ENCODE peak calls at places on chromosomes 7 and 10, in nine cellular contexts. Z is cardiac muscle cell; G is NCI-H1417; R is caudate nucleus; L is right lobe of liver; M is RKO; A is LoVo; U is naive B cell; Q is activated T-cell treated with anti-CD3 and anti-CD28 coated beads, Interleukin-2, amount 50 U/mL, for 72 hours. H is an unnamed sample.

GRCh38 chr10:125008689-125009579 is 67.0 kb downstream of the ZRANB1 start:
- DNase-seq in Z (no peak), G (no peak), R (no peak), L (no peak), M (no peak), A (no peak), U (no peak), Q (no peak), H (no peak)

GRCh38 chr7:149826344-149827088 is 11.7 kb upstream of the ZNF862 start:
- DNase-seq in Z (no peak), G (peak; percentile 60), R (no peak), L (no peak), M (no peak), A (no peak), U (no peak), Q (no peak), H (no peak)

GRCh38 chr7:159107052-159107892 is 37.4 kb downstream of the VIPR2 start:
- DNase-seq in Z (no peak), G (peak; percentile 19), R (no peak), L (peak; percentile 14), M (no peak), A (no peak), U (no peak), Q (no peak), H (no peak)

GRCh38 chr7:120344276-120344675 is 71.3 kb downstream of the KCND2 start:
- DNase-seq in Z (no peak), G (no peak), R (no peak), L (no peak), M (no peak), A (no peak), U (no peak), Q (no peak), H (no peak)

GRCh38 chr10:123906884-123907652 is 15.5 kb upstream of the CPXM2 start:
- DNase-seq in Z (peak; percentile 60), G (peak; percentile 46), R (no peak), L (no peak), M (no peak), A (no peak), U (no peak), Q (no peak), H (no peak)

GRCh38 chr10:31103096-31103495 is 71.4 kb upstream of the ZNF438 start:
- DNase-seq in Z (no peak), G (no peak), R (no peak), L (no peak), M (no peak), A (no peak), U (no peak), Q (no peak), H (no peak)

GRCh38 chr10:102602272-102603045 is 41.8 kb upstream of the TRIM8 start:
- DNase-seq in Z (no peak), G (no peak), R (no peak), L (no peak), M (no peak), A (no peak), U (no peak), Q (no peak), H (no peak)

GRCh38 chr10:130230611-130231010 is 94.4 kb downstream of the GLRX3 start:
- DNase-seq in Z (no peak), G (no peak), R (no peak), L (no peak), M (no peak), A (no peak), U (no peak), Q (no peak), H (no peak)

GRCh38 chr10:4527281-4527960 is 298.6 kb upstream of the AKR1E2 start:
- DNase-seq in Z (no peak), G (no peak), R (no peak), L (no peak), M (no peak), A (peak; percentile 20), U (no peak), Q (no peak), H (no peak)